ENCODE peak calls at places on chromosomes 16 and 17, in ten cellular contexts. D is hepatocyte; I is Daoy; N is T-helper 2 cell; K is keratinocyte; Y is NCI-H146; H is AG08396; W is GF-D8; V is heart left ventricle; X is stimulated activated naive CD4-positive, alpha-beta T cell. A is an unnamed sample.

GRCh38 chr16:27111486-27111885 is 44.8 kb downstream of the C16orf82 start:
- DNase-seq in V (no peak), W (no peak), Y (no peak), D (no peak), H (no peak), I (no peak), X (no peak), K (no peak), N (peak), A (no peak)

GRCh38 chr17:79612468-79613194 is 1.8 kb upstream of the RBFOX3 start:
- DNase-seq in V (no peak), X (no peak), N (peak), Y (peak), K (peak), I (peak), D (peak), W (no peak), H (peak), A (no peak)

GRCh38 chr17:68020451-68020779 is 15.1 kb upstream of the KPNA2 start:
- DNase-seq in N (no peak), H (no peak), D (no peak), V (no peak), I (no peak), W (no peak), X (no peak), Y (no peak), K (no peak), A (no peak)

GRCh38 chr17:78774956-78775571 is 7.0 kb downstream of the CYTH1 start:
- DNase-seq in K (no peak), D (no peak), Y (no peak), I (no peak), V (no peak), X (peak), N (peak), H (no peak), W (peak), A (no peak)

GRCh38 chr16:80580109-80580832 is 39.5 kb downstream of the DYNLRB2 start:
- DNase-seq in W (no peak), X (peak), H (peak), K (no peak), D (no peak), Y (no peak), N (peak), V (no peak), I (peak), A (no peak)

GRCh38 chr16:85273293-85273692 is 161.0 kb upstream of the CIBAR2 start:
- DNase-seq in X (no peak), I (no peak), W (no peak), N (no peak), K (no peak), Y (no peak), V (no peak), D (no peak), H (no peak), A (no peak)

GRCh38 chr17:51228177-51228576 is 31.7 kb downstream of the MBTD1 start:
- DNase-seq in W (no peak), H (no peak), K (no peak), X (no peak), I (no peak), Y (no peak), D (no peak), V (no peak), N (no peak), A (no peak)

GRCh38 chr16:88510091-88510719 is 57.1 kb downstream of the ZFPM1 start:
- DNase-seq in Y (peak), I (no peak), H (no peak), N (no peak), W (no peak), D (no peak), K (no peak), X (no peak), V (no peak), A (no peak)